ENCODE peak calls at places on chromosomes 1 and 21, in seven cellular contexts. C, V, Q, L, U, B and E are unnamed samples.

GRCh38 chr1:201819346-201819745 is 9.6 kb upstream of the IPO9 start:
- DNase-seq in B (no peak), U (no peak), Q (no peak), L (no peak), C (peak), V (no peak), E (no peak)

GRCh38 chr1:23825762-23826522 is 713 bp upstream of the HMGCL start:
- DNase-seq in L (no peak), Q (no peak), V (no peak), B (no peak), C (peak), U (no peak), E (no peak)

GRCh38 chr21:25964926-25965325 is 205.6 kb downstream of the APP start:
- DNase-seq in Q (no peak), V (no peak), C (no peak), L (no peak), B (no peak), U (no peak), E (no peak)

GRCh38 chr1:109769335-109770078 is 5.8 kb upstream of the EPS8L3 start:
- DNase-seq in L (peak), V (peak), U (no peak), B (peak), Q (peak), C (peak), E (no peak)

GRCh38 chr1:21902378-21903012 is 34.6 kb downstream of the HSPG2 start:
- DNase-seq in L (peak), U (no peak), B (no peak), C (no peak), Q (no peak), V (no peak), E (no peak)

GRCh38 chr21:41199123-41199522 is 31.2 kb downstream of the BACE2 start:
- DNase-seq in B (no peak), V (no peak), L (no peak), C (no peak), Q (no peak), U (no peak), E (no peak)

GRCh38 chr1:156115514-156116374 is 1.2 kb downstream of the LMNA start:
- DNase-seq in C (peak), B (peak), L (peak), V (peak), U (no peak), Q (no peak), E (no peak)

GRCh38 chr1:238196516-238196915 is 305.8 kb upstream of the ZP4 start:
- DNase-seq in L (no peak), C (no peak), Q (no peak), V (no peak), U (no peak), B (no peak), E (no peak)

GRCh38 chr1:114660250-114660649 is 9.6 kb downstream of the DENND2C start:
- DNase-seq in B (no peak), C (peak), U (no peak), L (no peak), V (no peak), Q (no peak), E (no peak)

GRCh38 chr1:234861024-234861620 is 251.1 kb upstream of the IRF2BP2 start:
- DNase-seq in U (no peak), B (no peak), V (no peak), L (peak), Q (no peak), C (no peak), E (no peak)

GRCh38 chr1:22526098-22526497 is 37.2 kb upstream of the EPHA8 start:
- DNase-seq in B (no peak), C (no peak), V (no peak), U (no peak), Q (no peak), L (no peak), E (no peak)

GRCh38 chr1:24424990-24425389 is 9.4 kb downstream of the NIPAL3 start:
- DNase-seq in Q (no peak), V (no peak), L (no peak), C (no peak), U (no peak), B (no peak), E (no peak)

GRCh38 chr1:156214024-156214748 is 1.4 kb downstream of the PMF1 start:
- DNase-seq in U (no peak), Q (peak), B (no peak), C (peak), V (peak), L (peak), E (no peak)

GRCh38 chr1:157199421-157199755 is 61.2 kb upstream of the ETV3 start:
- DNase-seq in Q (peak), V (peak), B (no peak), C (peak), U (no peak), L (no peak), E (no peak)